ENCODE peak calls at places on chromosomes 16 and 17, in six cellular contexts. One of them, this sample, is unnamed.

GRCh38 chr17:76104140-76104895 is 731 bp upstream of the EXOC7 start:
- DNase-seq in tibial nerve: no peak
- DNase-seq in adrenal gland: no peak
- DNase-seq in GM12892: no peak
- DNase-seq in body of pancreas: no peak
- DNase-seq in transverse colon: no peak
- DNase-seq in this sample: no peak

GRCh38 chr16:918068-918467 is 52.7 kb downstream of the LMF1 start:
- DNase-seq in adrenal gland: no peak
- DNase-seq in body of pancreas: no peak
- DNase-seq in GM12892: no peak
- DNase-seq in transverse colon: no peak
- DNase-seq in tibial nerve: no peak
- DNase-seq in this sample: no peak

GRCh38 chr17:28675980-28676379 is 14.0 kb downstream of the SUPT6H start:
- DNase-seq in transverse colon: peak
- DNase-seq in tibial nerve: no peak
- DNase-seq in adrenal gland: no peak
- DNase-seq in GM12892: no peak
- DNase-seq in body of pancreas: no peak
- DNase-seq in this sample: peak

GRCh38 chr16:57128787-57129389 is 36.5 kb downstream of the CPNE2 start:
- DNase-seq in GM12892: no peak
- DNase-seq in transverse colon: no peak
- DNase-seq in body of pancreas: no peak
- DNase-seq in tibial nerve: no peak
- DNase-seq in adrenal gland: no peak
- DNase-seq in this sample: no peak

GRCh38 chr16:75921281-75921680 is 195.0 kb upstream of the CPHXL start:
- DNase-seq in tibial nerve: no peak
- DNase-seq in body of pancreas: no peak
- DNase-seq in transverse colon: no peak
- DNase-seq in adrenal gland: no peak
- DNase-seq in GM12892: no peak
- DNase-seq in this sample: no peak

GRCh38 chr16:3012828-3013420 is at the start of gene CLDN9:
- DNase-seq in tibial nerve: no peak
- DNase-seq in GM12892: no peak
- DNase-seq in adrenal gland: no peak
- DNase-seq in transverse colon: peak
- DNase-seq in body of pancreas: peak
- DNase-seq in this sample: no peak

GRCh38 chr17:1446201-1446600 is 9.8 kb downstream of the CRK start:
- DNase-seq in body of pancreas: no peak
- DNase-seq in transverse colon: no peak
- DNase-seq in tibial nerve: no peak
- DNase-seq in GM12892: no peak
- DNase-seq in adrenal gland: no peak
- DNase-seq in this sample: no peak

GRCh38 chr16:81319221-81319912 is 4.6 kb downstream of the GAN start:
- DNase-seq in adrenal gland: peak
- DNase-seq in tibial nerve: no peak
- DNase-seq in GM12892: no peak
- DNase-seq in transverse colon: no peak
- DNase-seq in body of pancreas: no peak
- DNase-seq in this sample: no peak

GRCh38 chr17:6471531-6472465 is 27.5 kb downstream of the PIMREG start:
- DNase-seq in body of pancreas: no peak
- DNase-seq in GM12892: no peak
- DNase-seq in tibial nerve: no peak
- DNase-seq in adrenal gland: no peak
- DNase-seq in transverse colon: no peak
- DNase-seq in this sample: no peak

GRCh38 chr16:49527621-49528020 is 154.0 kb downstream of the C16orf78 start:
- DNase-seq in transverse colon: no peak
- DNase-seq in body of pancreas: no peak
- DNase-seq in GM12892: no peak
- DNase-seq in adrenal gland: no peak
- DNase-seq in tibial nerve: peak
- DNase-seq in this sample: no peak

GRCh38 chr16:610513-611381 is 20.0 kb upstream of the WFIKKN1 start:
- DNase-seq in transverse colon: peak
- DNase-seq in tibial nerve: peak
- DNase-seq in body of pancreas: peak
- DNase-seq in GM12892: no peak
- DNase-seq in adrenal gland: peak
- DNase-seq in this sample: no peak

GRCh38 chr17:18038861-18039534 is at the start of the genes ATPAF2 and GID4:
- DNase-seq in adrenal gland: peak
- DNase-seq in transverse colon: peak
- DNase-seq in tibial nerve: peak
- DNase-seq in body of pancreas: peak
- DNase-seq in GM12892: peak
- DNase-seq in this sample: peak
- TF ChIP-seq POLR2A in adrenal gland: peak
- TF ChIP-seq POLR2A in transverse colon: peak
- TF ChIP-seq POLR2A in tibial nerve: peak
- TF ChIP-seq POLR2A in body of pancreas: peak
- TF ChIP-seq POLR2A in GM12892: peak
- TF ChIP-seq POLR2A in this sample: no peak

DNA sequence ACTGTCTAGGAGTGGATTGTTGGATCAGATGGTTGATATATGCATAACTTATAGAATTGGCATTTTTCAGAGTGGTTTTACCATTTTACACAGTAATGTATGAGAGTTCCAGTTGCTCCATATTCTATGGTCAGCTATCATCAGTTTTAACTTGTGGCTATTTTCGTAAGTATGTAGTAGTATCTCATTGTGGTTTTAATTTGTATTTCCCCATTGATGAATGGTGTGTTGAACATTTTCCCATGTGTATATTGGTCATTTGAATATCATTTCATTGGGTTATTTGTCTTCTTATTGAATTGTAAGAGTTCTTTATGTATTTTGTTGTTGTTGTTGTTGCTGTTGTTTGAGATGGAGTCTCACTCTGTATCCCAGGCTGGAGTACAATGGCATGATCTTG is 6.2 kb downstream of the WNT9B start:
- DNase-seq in body of pancreas: no peak
- DNase-seq in transverse colon: no peak
- DNase-seq in adrenal gland: no peak
- DNase-seq in tibial nerve: no peak
- DNase-seq in GM12892: no peak
- DNase-seq in this sample: no peak
- TF ChIP-seq POLR2A in body of pancreas: no peak
- TF ChIP-seq POLR2A in transverse colon: no peak
- TF ChIP-seq POLR2A in adrenal gland: no peak
- TF ChIP-seq POLR2A in tibial nerve: no peak
- TF ChIP-seq POLR2A in GM12892: no peak
- TF ChIP-seq POLR2A in this sample: no peak

DNA sequence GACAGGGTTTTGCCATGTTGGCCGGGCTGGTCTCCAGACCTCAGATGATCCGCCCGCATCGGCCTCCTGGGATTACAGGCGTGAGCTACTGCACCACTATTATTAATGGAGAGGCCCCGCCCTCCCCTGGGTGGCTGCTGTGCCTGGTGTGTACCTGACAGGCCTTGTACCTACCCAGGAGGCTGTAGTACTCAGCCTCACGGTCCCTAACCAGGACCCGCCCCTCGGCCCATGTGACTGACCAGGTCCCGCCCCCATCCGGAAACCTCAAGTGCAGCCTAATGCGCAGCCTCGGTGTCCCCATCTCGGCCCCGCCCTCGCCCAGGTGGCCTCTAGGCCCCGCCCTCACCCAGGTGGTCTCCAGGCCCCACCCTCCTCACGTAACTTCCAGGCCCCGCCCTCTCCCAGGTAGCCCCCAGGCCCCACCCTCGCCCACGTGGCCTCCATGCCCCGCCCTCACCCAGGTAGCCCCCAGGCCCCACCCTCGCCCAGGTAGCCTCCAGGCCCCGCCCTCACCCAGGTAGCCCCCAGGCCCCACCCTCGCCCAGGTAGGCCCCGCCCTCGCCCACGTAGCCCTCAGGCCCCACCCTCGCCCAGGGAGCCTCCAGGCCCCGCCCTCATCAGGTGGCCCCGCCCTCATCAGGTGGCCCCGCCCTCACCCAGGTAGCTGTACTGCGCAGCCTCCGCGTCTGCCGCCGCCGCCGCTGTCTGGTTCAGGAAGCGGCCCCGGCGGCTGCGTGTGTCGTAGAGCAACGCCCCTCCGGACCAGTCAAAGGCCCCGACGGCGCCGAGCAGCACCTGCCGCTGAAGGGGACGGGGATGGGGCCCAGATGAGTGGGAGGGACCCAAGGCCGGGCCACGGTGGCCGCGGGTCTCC is 31.0 kb downstream of the HASPIN start:
- DNase-seq in tibial nerve: no peak
- DNase-seq in transverse colon: peak
- DNase-seq in GM12892: peak
- DNase-seq in body of pancreas: peak
- DNase-seq in adrenal gland: peak
- DNase-seq in this sample: peak
- TF ChIP-seq POLR2A in tibial nerve: no peak
- TF ChIP-seq POLR2A in transverse colon: peak
- TF ChIP-seq POLR2A in GM12892: no peak
- TF ChIP-seq POLR2A in body of pancreas: peak
- TF ChIP-seq POLR2A in adrenal gland: peak
- TF ChIP-seq POLR2A in this sample: no peak

GRCh38 chr17:43813386-43813785 is 19.6 kb downstream of the MPP3 start:
- DNase-seq in adrenal gland: no peak
- DNase-seq in tibial nerve: no peak
- DNase-seq in transverse colon: no peak
- DNase-seq in GM12892: no peak
- DNase-seq in body of pancreas: no peak
- DNase-seq in this sample: peak

GRCh38 chr17:43814026-43814425 is 18.9 kb downstream of the MPP3 start:
- DNase-seq in body of pancreas: no peak
- DNase-seq in GM12892: no peak
- DNase-seq in adrenal gland: no peak
- DNase-seq in transverse colon: no peak
- DNase-seq in tibial nerve: no peak
- DNase-seq in this sample: no peak

GRCh38 chr17:43816336-43817320 is 16.3 kb downstream of the MPP3 start:
- DNase-seq in tibial nerve: no peak
- DNase-seq in body of pancreas: no peak
- DNase-seq in transverse colon: no peak
- DNase-seq in adrenal gland: no peak
- DNase-seq in GM12892: no peak
- DNase-seq in this sample: no peak

GRCh38 chr17:43812396-43813265 is 20.3 kb downstream of the MPP3 start:
- DNase-seq in transverse colon: no peak
- DNase-seq in GM12892: no peak
- DNase-seq in body of pancreas: no peak
- DNase-seq in tibial nerve: no peak
- DNase-seq in adrenal gland: no peak
- DNase-seq in this sample: no peak

DNA sequence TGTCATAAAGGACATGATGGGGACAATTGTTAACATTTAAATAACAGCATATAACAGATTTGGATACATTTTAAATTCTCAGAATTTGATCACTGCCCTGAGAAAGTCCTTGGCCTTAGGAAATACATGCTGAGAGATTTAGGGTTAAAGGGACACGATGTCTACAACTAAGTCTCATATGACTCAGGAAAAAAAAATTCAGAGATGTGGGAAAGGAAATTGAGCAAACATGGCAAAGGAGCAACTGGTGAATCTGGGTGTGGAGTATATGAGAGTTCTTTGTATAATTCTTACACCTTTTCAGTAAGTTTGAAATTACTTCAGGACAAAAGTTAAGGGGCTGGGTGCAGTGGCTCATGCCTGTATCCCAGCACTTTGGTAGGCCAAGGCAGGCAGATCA is 18.2 kb downstream of the MPP3 start:
- DNase-seq in transverse colon: no peak
- DNase-seq in body of pancreas: no peak
- DNase-seq in GM12892: no peak
- DNase-seq in adrenal gland: no peak
- DNase-seq in tibial nerve: no peak
- DNase-seq in this sample: no peak
- TF ChIP-seq POLR2A in transverse colon: no peak
- TF ChIP-seq POLR2A in body of pancreas: no peak
- TF ChIP-seq POLR2A in GM12892: no peak
- TF ChIP-seq POLR2A in adrenal gland: no peak
- TF ChIP-seq POLR2A in tibial nerve: no peak
- TF ChIP-seq POLR2A in this sample: no peak

DNA sequence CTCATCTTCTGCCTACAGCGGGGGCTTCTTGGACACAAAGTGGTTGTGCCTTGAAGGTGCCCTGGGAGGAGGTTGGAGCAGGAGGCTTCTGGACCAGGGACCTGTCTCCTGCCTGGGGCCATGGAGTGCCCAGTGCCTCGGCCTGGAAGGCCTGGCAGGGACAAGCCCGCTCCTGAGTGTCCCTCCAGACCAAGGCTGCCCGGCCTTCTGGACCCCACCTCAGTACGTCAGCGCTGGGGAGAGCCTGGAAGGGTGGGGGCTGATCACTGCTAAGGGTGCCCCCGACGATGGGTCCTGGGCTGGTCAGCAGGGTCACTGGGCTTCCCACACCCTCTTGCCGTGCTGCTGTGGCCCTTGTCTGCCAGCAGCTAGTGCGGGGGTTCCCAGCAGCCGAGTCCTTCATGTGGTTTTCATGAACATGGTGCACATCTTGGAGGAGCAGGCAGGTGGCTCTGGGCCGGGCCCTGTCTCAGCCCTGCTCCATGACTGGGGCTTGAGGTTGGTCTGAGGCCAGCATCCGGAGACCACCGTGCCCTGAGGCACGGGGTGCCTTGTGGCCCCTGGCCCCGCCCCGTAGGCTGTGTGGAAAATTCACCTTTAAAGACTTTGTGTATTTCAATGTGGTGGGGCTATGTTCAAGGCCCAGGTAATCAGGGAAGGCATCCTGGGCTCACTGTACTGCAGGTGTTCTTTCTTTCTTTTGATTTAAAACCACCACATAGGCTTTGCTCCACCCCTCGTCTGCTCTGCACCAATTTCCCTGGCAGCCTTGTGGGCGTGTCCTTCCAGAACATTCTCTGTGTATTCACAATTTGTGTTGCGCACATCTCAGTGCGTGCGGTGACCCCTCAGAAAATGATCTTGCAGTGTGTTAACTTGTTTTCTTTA is 22.4 kb downstream of the MGRN1 start:
- DNase-seq in body of pancreas: no peak
- DNase-seq in GM12892: no peak
- DNase-seq in transverse colon: no peak
- DNase-seq in adrenal gland: no peak
- DNase-seq in tibial nerve: no peak
- DNase-seq in this sample: no peak
- TF ChIP-seq POLR2A in body of pancreas: no peak
- TF ChIP-seq POLR2A in GM12892: no peak
- TF ChIP-seq POLR2A in transverse colon: no peak
- TF ChIP-seq POLR2A in adrenal gland: no peak
- TF ChIP-seq POLR2A in tibial nerve: no peak
- TF ChIP-seq POLR2A in this sample: no peak

This sample was measured in lower leg skin.